ENCODE peak calls at places on chromosomes 12 and 14, in ten cellular contexts. U is neural crest cell; Z is stimulated activated CD4-positive, alpha-beta T cell treated with anti-CD3 and anti-CD28 coated beads, Interleukin-2, amount 100 ng/mL, for 48 hours; C is GM04504; Y is WTC11; J is left cardiac atrium; L is activated CD8-positive, alpha-beta memory T cell treated with anti-CD3 and anti-CD28 coated beads, Interleukin-2, amount 10 ng/mL, durations not matched to agents 7 days and 5 days; V is AG04450; S is stimulated activated CD8-positive, alpha-beta memory T cell treated with anti-CD3 and anti-CD28 coated beads, Interleukin-15, amount 100 ng/mL, for 1 hour; K is left colon. H is an unnamed sample.

GRCh38 chr12:119479121-119479561 is 114.4 kb upstream of the TMEM233 start:
- DNase-seq in C (no peak), Z (no peak), L (no peak), J (no peak), V (no peak), K (no peak), S (no peak), Y (no peak), U (no peak), H (no peak)

GRCh38 chr14:31933716-31934115 is 143.4 kb upstream of the ARHGAP5 start:
- DNase-seq in U (no peak), L (no peak), S (no peak), C (no peak), J (no peak), Y (no peak), V (no peak), K (no peak), Z (no peak), H (no peak)

GRCh38 chr14:20418501-20418909 is 5.2 kb upstream of the TEP1 start:
- DNase-seq in L (no peak), V (no peak), C (no peak), K (peak; percentile 85), U (no peak), Y (no peak), S (no peak), J (no peak), Z (no peak), H (no peak)

GRCh38 chr12:26748412-26748740 is 84.6 kb downstream of the ITPR2 start:
- DNase-seq in V (no peak), K (no peak), Y (no peak), C (no peak), L (no peak), J (no peak), S (no peak), Z (no peak), U (no peak), H (no peak)

GRCh38 chr12:53593031-53593430 is 33.2 kb downstream of the ATF7 start:
- DNase-seq in C (no peak), S (no peak), L (no peak), V (no peak), J (no peak), K (no peak), Z (no peak), U (no peak), Y (no peak), H (no peak)

GRCh38 chr12:92436847-92437246 is 265.9 kb upstream of the PLEKHG7 start:
- DNase-seq in Z (no peak), V (no peak), J (no peak), Y (no peak), C (no peak), K (no peak), U (no peak), S (no peak), L (no peak), H (no peak)

GRCh38 chr14:23183479-23183878 is at the start of gene SLC7A8:
- DNase-seq in K (peak; percentile 52), Z (peak; percentile 7), Y (peak; percentile 78), S (peak; percentile 8), V (no peak), C (no peak), L (no peak), U (peak; percentile 26), J (peak; percentile 48), H (peak; percentile 83)

GRCh38 chr14:97719043-97719442 is 921.9 kb downstream of the VRK1 start:
- DNase-seq in V (no peak), Y (no peak), K (no peak), L (no peak), S (no peak), Z (no peak), J (no peak), C (no peak), U (no peak), H (no peak)

GRCh38 chr12:24901975-24902461 is 46.9 kb downstream of the BCAT1 start:
- DNase-seq in C (no peak), U (peak; percentile 52), Y (peak; percentile 53), V (no peak), K (no peak), Z (no peak), J (no peak), S (no peak), L (peak; percentile 62), H (peak; percentile 16)

GRCh38 chr12:18320036-18320617 is 58.8 kb downstream of the PIK3C2G start:
- DNase-seq in Z (no peak), L (no peak), S (no peak), J (no peak), C (peak; percentile 11), K (no peak), U (peak; percentile 10), V (peak; percentile 59), Y (peak; percentile 28), H (peak; percentile 26)

GRCh38 chr12:114547636-114548035 is 136.3 kb downstream of the TBX3 start:
- DNase-seq in J (no peak), L (no peak), U (no peak), V (no peak), S (no peak), K (no peak), C (no peak), Y (no peak), Z (no peak), H (no peak)